ENCODE peak calls at places on chromosomes 4 and X, in eight cellular contexts. K is stimulated activated CD8-positive, alpha-beta memory T cell treated with anti-CD3 and anti-CD28 coated beads, Interleukin-15, amount 100 ng/mL, for 24 hours; Q is immature natural killer cell; I is kidney tubule cell; A is HEK293T; C is NCI-H526 treated with DMSO at 0.1 percent for 48 hours; H is hepatocyte; U is brain microvascular endothelial cell. W is an unnamed sample.
A peak's percentile ranks its signal among the peaks of the same experiment; 100 is the strongest.

GRCh38 chr4:16819652-16820051 is 78.8 kb downstream of the LDB2 start:
- DNase-seq in Q (no peak), H (no peak), U (no peak), A (no peak), C (no peak), K (no peak), I (no peak), W (no peak)

GRCh38 chr4:153489856-153490558 is 23.8 kb downstream of the TMEM131L start:
- DNase-seq in Q (peak; percentile 8), A (no peak), I (no peak), K (no peak), C (no peak), H (no peak), U (no peak), W (no peak)

GRCh38 chrX:100731441-100732281 is at the start of gene SYTL4:
- DNase-seq in U (no peak), K (no peak), Q (no peak), H (peak; percentile 31), A (peak; percentile 65), I (peak; percentile 29), C (no peak), W (peak; percentile 15)

GRCh38 chrX:71998836-71999509 is 88.3 kb downstream of the NHSL2 start:
- DNase-seq in K (no peak), Q (peak; percentile 48), C (no peak), U (no peak), I (peak; percentile 28), A (peak; percentile 65), H (no peak), W (peak; percentile 55)

GRCh38 chr4:71195932-71196331 is 142.9 kb upstream of the SLC4A4 start:
- DNase-seq in K (no peak), C (no peak), H (no peak), Q (no peak), I (peak; percentile 85), U (peak; percentile 73), A (no peak), W (no peak)

GRCh38 chr4:101670370-101670769 is 120.2 kb upstream of the BANK1 start:
- DNase-seq in Q (no peak), C (no peak), I (no peak), U (no peak), H (no peak), A (no peak), K (no peak), W (no peak)

GRCh38 chrX:69808375-69808774 is 192.5 kb downstream of the EDA start:
- DNase-seq in H (no peak), A (no peak), U (no peak), Q (no peak), C (no peak), I (no peak), K (no peak), W (no peak)

GRCh38 chr4:152479428-152480026 is 56.4 kb downstream of the FBXW7 start:
- DNase-seq in Q (no peak), H (no peak), A (no peak), K (no peak), U (peak; percentile 72), C (no peak), I (peak; percentile 71), W (peak; percentile 84)

GRCh38 chr4:185305979-185306442 is 89.7 kb downstream of the LRP2BP start:
- DNase-seq in A (no peak), U (peak; percentile 97), I (peak; percentile 99), H (no peak), Q (no peak), K (no peak), C (peak; percentile 17), W (peak; percentile 47)

GRCh38 chr4:126223784-126224407 is 909.1 kb downstream of the FAT4 start:
- DNase-seq in H (peak; percentile 14), I (peak; percentile 6), Q (no peak), A (no peak), U (no peak), C (no peak), K (no peak), W (peak; percentile 39)

GRCh38 chrX:107483976-107484726 is 34.7 kb downstream of the FRMPD3 start:
- DNase-seq in C (peak; percentile 6), H (peak; percentile 49), K (no peak), Q (no peak), U (no peak), I (no peak), A (peak; percentile 63), W (peak; percentile 29)

GRCh38 chr4:87839309-87839946 is 6.7 kb downstream of the MEPE start:
- DNase-seq in Q (no peak), K (no peak), I (peak; percentile 51), A (peak; percentile 50), C (peak; percentile 17), U (peak; percentile 34), H (peak; percentile 61), W (peak; percentile 49)

GRCh38 chrX:41475166-41475565 is 28.0 kb downstream of the NYX start:
- DNase-seq in H (no peak), U (no peak), K (no peak), I (no peak), C (no peak), A (no peak), Q (no peak), W (no peak)

GRCh38 chr4:35793045-35793722 is 451.1 kb downstream of the ARAP2 start:
- DNase-seq in C (no peak), U (no peak), I (peak; percentile 47), Q (no peak), H (no peak), A (no peak), K (no peak), W (no peak)

GRCh38 chrX:110418220-110418856 is 59.7 kb downstream of the RTL9 start:
- DNase-seq in K (no peak), H (peak; percentile 69), U (peak; percentile 54), C (peak; percentile 18), Q (no peak), I (peak; percentile 54), A (peak; percentile 76), W (no peak)